ENCODE peak calls at places on chromosome 2, in four cellular contexts. O, Q, J and E are unnamed samples.

GRCh38 chr2:163748420-163748819 is 12.6 kb upstream of the FIGN start:
- DNase-seq in Q (no peak), J (no peak), O (no peak), E (no peak)

GRCh38 chr2:11945139-11946126 is 199.0 kb downstream of the LPIN1 start:
- DNase-seq in Q (no peak), J (no peak), O (no peak), E (no peak)

GRCh38 chr2:157466764-157467163 is 22.9 kb upstream of the CYTIP start:
- DNase-seq in J (no peak), Q (no peak), O (no peak), E (no peak)

GRCh38 chr2:240450532-240451107 is 15.2 kb downstream of the GPC1 start:
- DNase-seq in Q (no peak), J (no peak), O (no peak), E (no peak)

GRCh38 chr2:152500777-152501176 is 165.8 kb downstream of the FMNL2 start:
- DNase-seq in J (no peak), O (no peak), Q (no peak), E (no peak)

GRCh38 chr2:84302513-84303412 is 156.3 kb downstream of the SUCLG1 start:
- DNase-seq in O (peak), J (peak), Q (peak), E (peak)

GRCh38 chr2:84879595-84880394 is 1.1 kb downstream of the TRABD2A start:
- DNase-seq in Q (no peak), O (no peak), J (no peak), E (peak)

GRCh38 chr2:190408538-190409271 is 550 bp downstream of the MFSD6 start:
- DNase-seq in J (peak), O (no peak), Q (peak), E (peak)

GRCh38 chr2:217939629-217940245 is 63.1 kb downstream of the TNS1 start:
- DNase-seq in O (no peak), Q (no peak), J (no peak), E (no peak)
- H3K4me3 ChIP-seq in O (no peak), Q (no peak), J (no peak), E (peak)

GRCh38 chr2:135043345-135043744 is 3.9 kb downstream of the MAP3K19 start:
- DNase-seq in J (no peak), Q (no peak), O (no peak), E (no peak)
- TF ChIP-seq CTCF in J (peak), Q (peak), O (peak), E (no peak)

DNA sequence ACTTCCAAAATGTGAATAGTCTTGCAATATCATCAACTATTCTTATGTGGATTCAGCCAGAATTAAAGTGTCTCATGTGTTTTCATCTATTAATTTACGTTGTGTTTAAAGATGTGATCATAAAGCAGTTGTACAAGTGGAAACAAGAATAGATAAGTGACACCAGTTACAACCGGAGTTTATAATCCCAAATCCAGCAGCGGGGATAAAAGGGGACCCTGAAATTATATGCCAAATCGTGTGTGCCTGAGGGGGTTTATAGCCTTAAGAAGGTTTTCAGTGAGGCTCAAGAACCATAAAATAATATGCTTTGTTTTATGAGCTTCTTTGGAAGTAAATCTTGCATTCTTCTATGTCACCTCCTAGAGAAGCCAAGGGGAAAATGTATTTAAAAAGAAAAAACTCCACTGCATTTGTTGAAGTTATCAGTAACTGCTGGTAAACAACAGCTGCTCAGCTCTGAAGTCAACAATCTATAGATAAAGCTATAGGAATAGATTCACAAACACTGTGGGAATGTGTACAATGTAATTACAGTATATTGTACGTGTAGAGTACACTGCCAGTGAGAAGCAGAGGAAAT is 25.8 kb upstream of the MAP3K20 start:
- DNase-seq in Q (peak), J (no peak), O (no peak), E (no peak)
- H3K9ac ChIP-seq in Q (peak), J (peak), O (no peak), E (no peak)

GRCh38 chr2:63189026-63189425 is 138.4 kb downstream of the OTX1 start:
- DNase-seq in J (peak), O (peak), Q (peak), E (peak)
- H3K4me3 ChIP-seq in J (no peak), O (no peak), Q (no peak), E (no peak)

GRCh38 chr2:108412995-108413726 is 35.4 kb downstream of the SULT1C4 start:
- DNase-seq in Q (no peak), O (peak), J (peak), E (no peak)

GRCh38 chr2:108417254-108417653 is 31.8 kb upstream of the GCC2 start:
- DNase-seq in O (no peak), J (peak), Q (peak), E (no peak)

GRCh38 chr2:108414945-108415344 is 34.1 kb upstream of the GCC2 start:
- DNase-seq in Q (no peak), J (no peak), O (no peak), E (no peak)

GRCh38 chr2:108414256-108414876 is 34.6 kb upstream of the GCC2 start:
- DNase-seq in J (no peak), Q (no peak), O (peak), E (no peak)

GRCh38 chr2:108413731-108414130 is 35.3 kb upstream of the GCC2 start:
- DNase-seq in O (no peak), Q (no peak), J (no peak), E (no peak)
- TF ChIP-seq CTCF in O (no peak), Q (no peak), J (no peak), E (no peak)

GRCh38 chr2:20224716-20225293 is at the start of gene SDC1:
- DNase-seq in J (no peak), O (peak), Q (peak), E (peak)

GRCh38 chr2:20224191-20224715 is 677 bp downstream of the SDC1 start:
- DNase-seq in O (no peak), Q (no peak), J (no peak), E (no peak)

GRCh38 chr2:20225294-20226151 is 593 bp upstream of the SDC1 start:
- DNase-seq in J (peak), O (peak), Q (peak), E (peak)

GRCh38 chr2:20227894-20228505 is 3.1 kb upstream of the SDC1 start:
- DNase-seq in O (no peak), J (no peak), Q (no peak), E (peak)

DNA sequence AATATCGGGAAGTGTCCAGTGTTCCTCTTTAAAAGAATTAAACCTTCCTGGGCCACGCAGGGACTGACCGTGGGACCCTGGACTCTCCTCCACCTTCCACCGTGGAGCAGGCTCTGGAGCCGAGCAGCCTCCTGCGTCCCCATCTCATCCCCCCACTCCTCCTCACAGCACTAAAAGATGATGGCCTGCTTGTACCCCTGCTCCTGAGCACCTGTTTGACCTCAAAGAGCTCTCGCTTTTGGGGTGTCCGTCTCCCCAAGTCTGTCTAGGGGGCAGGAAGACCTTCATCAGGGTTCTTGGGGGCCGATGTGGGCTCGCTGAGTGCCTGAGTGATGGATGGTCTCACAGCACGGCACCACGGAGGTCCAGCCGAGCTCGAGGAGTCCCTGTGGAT is 1.2 kb upstream of the SDC1 start:
- DNase-seq in O (no peak), J (no peak), Q (no peak), E (no peak)
- H3K9ac ChIP-seq in O (no peak), J (no peak), Q (no peak), E (peak)

DNA sequence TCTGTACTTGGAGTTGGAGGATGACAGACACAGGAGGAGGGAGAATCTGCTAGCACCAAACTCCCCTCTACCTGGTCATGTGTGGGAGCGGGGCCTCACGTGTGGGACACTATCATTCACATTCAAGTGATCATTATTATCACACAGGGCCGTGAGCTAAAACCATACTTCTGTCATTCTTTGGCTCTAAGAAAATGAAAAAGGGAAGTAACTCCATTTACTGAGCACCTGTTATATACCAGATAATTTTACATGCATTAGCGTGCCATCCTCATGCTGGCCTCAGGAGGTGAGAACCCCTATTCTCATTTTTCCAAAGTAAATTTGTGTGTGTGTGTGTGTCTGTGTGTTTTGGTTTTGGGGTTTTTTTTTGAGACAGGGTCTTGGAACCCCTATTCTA is 150.1 kb downstream of the GLI2 start:
- DNase-seq in Q (no peak), J (no peak), O (no peak), E (no peak)
- H3K4me3 ChIP-seq in Q (no peak), J (no peak), O (no peak), E (no peak)

DNA sequence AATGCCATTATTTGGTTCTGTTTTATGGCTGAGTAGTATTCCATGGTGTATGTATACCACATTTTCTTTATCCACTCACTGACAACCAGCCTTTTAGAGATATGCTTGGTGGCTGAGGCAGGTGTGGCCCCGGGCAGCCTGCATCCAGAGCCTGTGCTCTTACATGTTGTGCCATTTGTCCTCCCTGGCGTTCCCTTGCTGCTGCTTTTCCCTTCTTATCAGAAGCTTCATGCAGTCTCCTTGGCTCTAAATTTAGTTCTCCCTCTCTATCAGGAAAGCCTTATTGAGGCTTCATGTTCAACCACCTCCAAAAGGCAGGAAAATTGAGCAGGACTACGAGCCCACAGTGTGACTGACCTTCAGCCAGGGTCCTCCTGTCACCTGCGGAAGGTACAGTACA is 131.7 kb upstream of the ITGA6 start:
- DNase-seq in J (no peak), Q (no peak), O (no peak), E (no peak)
- TF ChIP-seq CTCF in J (no peak), Q (no peak), O (no peak), E (no peak)

GRCh38 chr2:231642631-231643493 is 50.2 kb downstream of the TEX44 start:
- DNase-seq in Q (peak), O (peak), J (peak), E (peak)
- H3K9ac ChIP-seq in Q (peak), O (peak), J (peak), E (peak)